ENCODE peak calls at places on chromosomes 2 and 18, in five cellular contexts. H is epithelial cell of prostate; A is CD8-positive, alpha-beta memory T cell; X is prostate gland; C is thyroid gland. Q is an unnamed sample.

GRCh38 chr18:37564796-37565137 is 831 bp downstream of the CELF4 start:
- DNase-seq in C (peak), A (no peak), H (no peak), X (peak), Q (no peak)

GRCh38 chr2:128984855-128985254 is 666.2 kb upstream of the HS6ST1 start:
- DNase-seq in H (no peak), X (no peak), C (no peak), A (no peak), Q (no peak)

GRCh38 chr2:221102896-221103688 is 469.0 kb downstream of the EPHA4 start:
- DNase-seq in H (no peak), X (no peak), A (no peak), C (peak), Q (no peak)

GRCh38 chr2:175889557-175890355 is 112.3 kb downstream of the LNPK start:
- DNase-seq in X (no peak), C (no peak), A (no peak), H (no peak), Q (no peak)

GRCh38 chr18:62329676-62330454 is 4.8 kb downstream of the TNFRSF11A start:
- DNase-seq in C (peak), X (peak), A (no peak), H (peak), Q (no peak)

GRCh38 chr2:182015334-182016109 is 29.9 kb downstream of the PPP1R1C start:
- DNase-seq in H (peak), C (no peak), X (no peak), A (no peak), Q (no peak)

GRCh38 chr2:216661639-216662375 is 28.6 kb downstream of the IGFBP2 start:
- DNase-seq in A (no peak), X (no peak), H (no peak), C (no peak), Q (no peak)

GRCh38 chr2:63652063-63652985 is 63.6 kb downstream of the MDH1 start:
- DNase-seq in A (no peak), C (no peak), X (no peak), H (no peak), Q (no peak)

GRCh38 chr18:68354176-68354575 is 360.7 kb downstream of the TMX3 start:
- DNase-seq in A (no peak), C (no peak), H (no peak), X (no peak), Q (no peak)

GRCh38 chr2:102245266-102246151 is 58.7 kb downstream of the IL1RL2 start:
- DNase-seq in H (no peak), A (no peak), C (no peak), X (no peak), Q (no peak)

GRCh38 chr2:21438949-21439348 is 315.2 kb downstream of the TDRD15 start:
- DNase-seq in X (no peak), H (no peak), C (no peak), A (no peak), Q (no peak)

GRCh38 chr2:73952499-73953446 is 26.1 kb downstream of the DGUOK start:
- DNase-seq in A (no peak), H (no peak), C (no peak), X (no peak), Q (no peak)

GRCh38 chr2:219475697-219476604 is 22.7 kb upstream of the GMPPA start:
- DNase-seq in C (peak), X (peak), H (no peak), A (peak), Q (no peak)

GRCh38 chr2:161436411-161436810 is 20.3 kb downstream of the TBR1 start:
- DNase-seq in X (no peak), C (no peak), H (peak), A (no peak), Q (no peak)

GRCh38 chr2:47354817-47355653 is 47.9 kb upstream of the MSH2 start:
- DNase-seq in X (no peak), A (no peak), H (no peak), C (no peak), Q (no peak)

GRCh38 chr2:117997872-117998454 is 15.9 kb downstream of the CCDC93 start:
- DNase-seq in X (no peak), H (no peak), A (no peak), C (no peak), Q (no peak)

GRCh38 chr2:214108598-214108997 is 302.3 kb upstream of the VWC2L start:
- DNase-seq in H (no peak), A (no peak), C (no peak), X (no peak), Q (no peak)

GRCh38 chr18:56423626-56424025 is 214.8 kb downstream of the TXNL1 start:
- DNase-seq in X (no peak), C (no peak), H (peak), A (no peak), Q (no peak)

GRCh38 chr2:212157011-212157410 is 381.6 kb downstream of the ERBB4 start:
- DNase-seq in H (no peak), X (no peak), C (no peak), A (no peak), Q (no peak)

GRCh38 chr2:199883474-199884212 is 27.4 kb upstream of the C2orf69 start:
- DNase-seq in A (no peak), C (no peak), X (no peak), H (no peak), Q (no peak)

DNA sequence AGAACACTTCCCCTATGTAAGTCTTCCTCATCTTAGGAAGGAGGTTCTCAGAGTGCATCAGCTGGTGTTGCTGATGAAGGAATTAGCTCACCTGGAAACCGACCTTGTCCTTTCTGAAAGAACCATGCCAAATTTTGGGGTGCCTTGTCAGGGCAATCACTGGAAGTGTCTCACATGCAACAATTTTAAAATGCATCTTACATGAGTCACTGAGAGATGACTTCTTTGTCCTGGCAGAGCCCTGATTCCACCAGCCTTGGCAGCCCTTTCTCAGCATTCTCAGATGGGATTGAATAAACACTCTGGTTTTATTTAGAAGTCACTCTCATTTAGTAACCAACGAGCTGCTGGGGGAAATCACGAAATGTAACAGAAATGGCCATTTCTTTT is 3.8 kb upstream of the ATP8B1 start:
- DNase-seq in X (no peak), A (no peak), C (peak), H (no peak), Q (no peak)
- H3K27ac ChIP-seq in X (peak), A (no peak), C (peak), H (peak), Q (peak)

DNA sequence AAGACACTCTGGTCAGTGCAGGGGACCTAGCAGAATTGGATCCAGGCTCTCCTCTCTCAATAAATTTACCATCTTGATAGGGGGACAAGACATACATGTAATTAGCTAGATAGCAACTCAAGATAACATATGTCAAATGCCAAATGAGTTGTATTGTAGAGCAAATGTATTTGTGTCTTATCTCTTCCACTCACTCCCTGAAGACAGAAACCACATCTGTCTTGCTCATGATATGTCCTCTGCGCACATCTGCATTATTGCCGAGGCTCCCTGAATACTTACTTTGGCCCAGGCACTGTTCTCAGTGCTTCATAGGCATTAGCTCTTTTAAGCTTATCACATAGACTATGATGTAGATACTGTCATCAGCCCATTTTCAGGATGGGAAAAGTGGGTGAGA is 122.9 kb upstream of the GATA6 start:
- DNase-seq in H (no peak), A (no peak), X (no peak), C (no peak), Q (no peak)
- H3K27ac ChIP-seq in H (no peak), A (no peak), X (no peak), C (no peak), Q (no peak)

DNA sequence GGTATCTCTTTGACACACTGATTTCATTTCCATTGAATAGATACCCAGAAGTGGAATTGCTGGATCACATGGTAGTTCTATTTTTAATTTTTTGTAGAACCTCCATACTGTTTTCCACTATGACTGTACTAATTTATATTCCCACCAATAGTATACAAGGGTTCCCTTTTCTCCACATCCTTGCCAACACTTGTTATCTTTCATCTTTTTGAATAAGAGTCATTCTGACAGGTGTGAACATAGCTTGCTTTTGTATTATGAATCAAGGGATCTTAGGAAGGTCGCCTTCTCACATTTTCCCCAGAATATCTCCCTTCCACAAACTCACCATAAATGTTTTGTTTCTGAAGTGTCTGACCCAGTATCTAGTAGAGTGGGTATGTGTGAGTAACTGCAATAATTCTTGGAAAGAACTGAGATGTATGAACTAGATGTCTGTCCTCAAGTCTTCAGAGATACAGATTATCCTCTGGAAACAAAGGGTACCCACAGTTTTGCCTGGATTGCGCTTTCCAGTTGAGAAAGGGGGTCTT is 17.1 kb upstream of the SP3 start:
- DNase-seq in X (no peak), A (no peak), C (no peak), H (no peak), Q (no peak)
- H3K27ac ChIP-seq in X (peak), A (no peak), C (no peak), H (peak), Q (peak)

DNA sequence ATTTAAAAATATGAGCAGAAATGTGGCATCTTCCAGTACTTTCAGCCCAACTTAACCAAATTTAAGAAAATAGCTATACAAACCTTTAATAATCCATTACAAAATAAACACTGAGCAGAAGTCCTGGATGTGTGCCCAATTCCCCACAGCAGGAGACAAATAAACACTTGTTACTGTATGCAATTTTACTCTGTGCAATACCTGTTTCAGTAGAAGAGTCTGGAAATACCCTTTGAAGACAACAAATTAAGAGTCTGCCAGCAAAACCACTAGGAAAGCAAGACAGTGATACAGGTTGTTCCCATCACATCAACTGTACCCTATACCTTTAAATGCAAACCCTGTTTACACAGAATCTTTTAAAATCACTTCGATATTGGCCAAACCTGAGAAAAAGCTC is 41.4 kb upstream of the RNU4ATAC start:
- DNase-seq in C (peak), A (no peak), H (no peak), X (peak), Q (no peak)
- H3K27ac ChIP-seq in C (no peak), A (no peak), H (no peak), X (no peak), Q (no peak)

GRCh38 chr2:218386505-218387368 is 4.7 kb downstream of the SLC11A1 start:
- DNase-seq in X (no peak), A (no peak), C (no peak), H (no peak), Q (peak)

GRCh38 chr2:218381916-218382366 is at the start of gene SLC11A1:
- DNase-seq in A (no peak), H (no peak), C (peak), X (no peak), Q (peak)

GRCh38 chr2:218382785-218383184 is 712 bp downstream of the SLC11A1 start:
- DNase-seq in X (no peak), A (no peak), H (no peak), C (no peak), Q (peak)

GRCh38 chr2:218384975-218385374 is 2.9 kb downstream of the SLC11A1 start:
- DNase-seq in C (no peak), X (no peak), H (no peak), A (no peak), Q (no peak)

GRCh38 chr2:218383892-218384519 is 1.9 kb downstream of the SLC11A1 start:
- DNase-seq in X (no peak), A (no peak), H (no peak), C (no peak), Q (no peak)
- H3K27ac ChIP-seq in X (no peak), A (no peak), H (no peak), C (no peak), Q (peak)

DNA sequence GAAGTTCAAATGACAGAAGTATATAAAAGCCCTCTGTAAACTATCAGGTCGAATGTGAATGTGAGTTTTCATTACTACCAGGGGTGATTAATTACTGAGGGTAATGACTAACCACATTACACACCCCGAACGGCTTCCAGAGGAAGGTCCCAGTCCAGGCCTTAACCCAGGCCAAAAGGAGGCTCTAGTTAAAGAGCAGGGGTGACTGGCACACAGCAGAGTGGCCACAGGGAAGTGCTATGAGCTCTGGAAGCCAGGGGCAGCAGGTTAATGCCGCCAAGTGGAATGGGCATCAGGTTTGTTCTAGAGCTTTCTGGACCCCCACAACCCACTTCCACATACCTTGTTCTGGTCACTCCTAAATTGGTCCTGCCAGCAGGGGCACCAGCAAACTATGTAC is 87.7 kb downstream of the BCL11A start:
- DNase-seq in H (no peak), A (no peak), C (no peak), X (no peak), Q (no peak)
- H3K27ac ChIP-seq in H (no peak), A (no peak), C (no peak), X (no peak), Q (no peak)

DNA sequence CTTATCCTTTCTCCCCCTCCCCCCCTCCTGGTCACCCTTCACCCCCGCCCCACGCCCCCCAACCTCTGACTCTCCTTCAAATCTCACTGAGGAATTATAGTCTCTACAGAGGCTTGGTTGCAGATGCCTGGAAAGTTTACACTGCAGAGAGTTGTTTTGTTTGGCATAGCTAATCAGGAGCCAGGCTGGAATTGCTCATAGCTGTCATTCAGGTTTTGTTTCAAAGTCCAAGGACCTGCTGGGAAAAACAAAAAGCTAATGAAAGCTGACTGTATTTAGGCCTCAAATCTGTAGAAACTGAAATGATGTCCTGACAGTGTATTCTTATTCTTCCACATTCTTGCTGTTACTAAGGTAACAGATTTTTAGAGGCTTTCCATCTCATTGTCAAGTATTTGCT is 22.6 kb downstream of the GREB1L start:
- DNase-seq in H (no peak), C (peak), X (no peak), A (no peak), Q (no peak)
- H3K27ac ChIP-seq in H (no peak), C (peak), X (no peak), A (no peak), Q (no peak)